ENCODE peak calls at places on chromosomes 5 and 9, in seven cellular contexts. R, Z, L, H, O, C and K are unnamed samples. For H3K4me1, the result is how much of the 10 kb centered on the place peaks cover.

GRCh38 chr5:151219789-151220188 is 4.1 kb downstream of the CCDC69 start:
- DNase-seq in R (no peak), Z (no peak), L (peak), H (no peak), O (no peak), C (no peak), K (no peak)

GRCh38 chr5:126054593-126055347 is 368.4 kb upstream of the GRAMD2B start:
- DNase-seq in R (no peak), Z (no peak), L (no peak), H (no peak), O (no peak), C (no peak), K (no peak)

GRCh38 chr5:78509884-78510769 is 138.4 kb downstream of the LHFPL2 start:
- DNase-seq in R (peak), Z (peak), L (peak), H (no peak), O (no peak), C (peak), K (peak)

GRCh38 chr5:55904152-55904551 is 53.0 kb downstream of the IL31RA start:
- DNase-seq in R (no peak), Z (peak), L (no peak), H (peak), O (no peak), C (no peak), K (no peak)

GRCh38 chr5:65334077-65334476 is 147.6 kb downstream of the ADAMTS6 start:
- DNase-seq in R (peak), Z (no peak), L (no peak), H (no peak), O (no peak), C (no peak), K (no peak)

GRCh38 chr5:66684663-66685062 is 88.5 kb downstream of the MAST4 start:
- DNase-seq in R (no peak), Z (no peak), L (no peak), H (no peak), O (no peak), C (no peak), K (no peak)

GRCh38 chr5:10124287-10124686 is 125.4 kb downstream of the ATPSCKMT start:
- DNase-seq in R (no peak), Z (peak), L (no peak), H (no peak), O (no peak), C (peak), K (peak)

GRCh38 chr5:136032564-136032963 is 3.8 kb downstream of the TGFBI start:
- DNase-seq in R (no peak), Z (no peak), L (peak), H (peak), O (no peak), C (no peak), K (no peak)

GRCh38 chr9:98796364-98797101 is at the start of gene ANKS6:
- DNase-seq in R (peak), Z (peak), L (peak), H (peak), O (no peak), C (peak), K (peak)

GRCh38 chr5:128378196-128378595 is 159.8 kb downstream of the FBN2 start:
- DNase-seq in R (no peak), Z (no peak), L (no peak), H (peak), O (no peak), C (no peak), K (no peak)

GRCh38 chr9:126705311-126705766 is 91.6 kb downstream of the LMX1B start:
- DNase-seq in R (peak), Z (peak), L (peak), H (peak), O (no peak), C (peak), K (peak)

GRCh38 chr5:123401320-123401719 is 21.9 kb downstream of the CEP120 start:
- DNase-seq in R (no peak), Z (no peak), L (no peak), H (no peak), O (no peak), C (no peak), K (no peak)

GRCh38 chr9:133527444-133527920 is 2.7 kb upstream of the MYMK start:
- DNase-seq in R (no peak), Z (peak), L (peak), H (no peak), O (no peak), C (peak), K (no peak)

GRCh38 chr5:176774216-176775171 is 35.9 kb upstream of the UNC5A start:
- DNase-seq in R (no peak), Z (no peak), L (peak), H (no peak), O (no peak), C (no peak), K (no peak)

GRCh38 chr5:56319281-56320242 is 86.4 kb upstream of the ANKRD55 start:
- DNase-seq in R (no peak), Z (peak), L (no peak), H (peak), O (no peak), C (peak), K (no peak)

GRCh38 chr5:148458036-148458888 is 74.5 kb downstream of the FBXO38 start:
- DNase-seq in R (no peak), Z (no peak), L (no peak), H (no peak), O (no peak), C (no peak), K (no peak)

GRCh38 chr9:19689324-19690087 is 99.3 kb downstream of the SLC24A2 start:
- DNase-seq in R (no peak), Z (no peak), L (no peak), H (peak), O (no peak), C (no peak), K (no peak)

DNA sequence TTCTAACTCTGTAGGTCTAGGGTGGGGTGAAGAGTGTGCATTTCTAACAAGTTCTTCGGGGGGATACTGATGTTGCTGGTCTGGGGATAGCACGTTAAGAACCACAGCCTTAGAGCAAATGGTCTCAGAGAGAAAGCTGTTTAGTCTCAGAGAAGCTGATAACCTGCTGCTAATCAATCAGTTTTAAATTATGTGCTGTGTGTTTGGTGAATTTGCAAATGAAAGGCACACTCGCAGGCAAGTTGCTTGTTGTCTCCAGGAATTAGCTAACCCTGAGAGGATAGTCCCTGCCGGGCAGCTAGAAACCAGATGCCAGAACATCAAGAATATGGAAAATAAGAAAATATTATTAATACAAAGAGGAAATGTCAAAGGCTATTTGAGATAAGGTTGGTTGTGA is 79.2 kb downstream of the DMRT2 start:
- DNase-seq in R (no peak), Z (no peak), L (no peak), H (no peak), O (no peak), C (no peak), K (no peak)
- H3K27ac ChIP-seq in R (no peak), Z (no peak), L (no peak), H (no peak), O (no peak), C (no peak), K (no peak)

GRCh38 chr5:138032572-138033274 is at the start of gene FAM13B:
- DNase-seq in R (peak), Z (peak), L (peak), H (peak), O (no peak), C (peak), K (peak)
- H3K4me1 ChIP-seq in R (half or more), Z (half or more), L (under half), H (under half), O (under half), C (under half), K (under half)

DNA sequence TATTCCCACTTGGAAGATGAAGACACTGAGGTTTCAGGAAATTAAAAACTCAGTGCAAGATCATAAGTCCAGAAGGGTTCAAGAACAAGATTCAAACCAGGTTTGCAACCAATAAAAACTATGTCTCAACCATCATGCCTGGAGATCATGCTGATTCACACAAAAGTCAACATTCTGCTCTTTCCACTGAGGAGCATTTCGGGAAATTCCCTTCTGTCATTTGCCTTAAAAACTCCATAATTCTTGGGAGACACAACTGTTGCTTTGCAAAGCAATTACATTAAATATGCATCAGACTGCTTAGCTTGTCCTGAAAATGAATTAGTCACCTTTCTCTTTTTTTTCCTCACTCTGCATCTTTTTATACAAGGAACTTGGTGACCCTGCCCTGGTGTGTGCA is 275.9 kb upstream of the ZNF462 start:
- DNase-seq in R (no peak), Z (no peak), L (no peak), H (no peak), O (no peak), C (no peak), K (no peak)
- H3K27ac ChIP-seq in R (no peak), Z (no peak), L (no peak), H (no peak), O (no peak), C (no peak), K (no peak)

GRCh38 chr5:14675309-14675708 is 10.8 kb downstream of the OTULIN start:
- DNase-seq in R (no peak), Z (no peak), L (no peak), H (no peak), O (no peak), C (no peak), K (no peak)
- H3K4me1 ChIP-seq in R (half or more), Z (half or more), L (under half), H (under half), O (half or more), C (under half), K (under half)

DNA sequence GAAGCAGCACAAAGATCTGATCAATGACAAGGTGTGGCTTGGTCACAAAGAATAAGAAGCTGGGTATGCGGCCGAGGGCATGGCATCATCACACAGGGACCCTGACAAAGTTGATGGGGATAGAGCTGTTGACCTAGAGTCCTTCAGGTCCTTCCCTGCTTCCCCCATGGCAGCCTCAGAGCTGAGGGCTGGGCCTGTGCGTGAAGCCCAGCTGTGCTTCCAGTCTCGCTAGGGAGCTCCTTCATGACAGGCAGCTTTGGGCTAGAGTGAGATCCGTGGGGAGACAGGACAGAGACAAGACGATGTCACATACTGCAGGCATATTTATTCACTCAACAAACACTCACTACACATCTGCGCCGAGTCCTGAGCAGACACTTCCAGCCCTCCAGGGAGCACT is 56.4 kb upstream of the NEURL1B start:
- DNase-seq in R (no peak), Z (no peak), L (no peak), H (no peak), O (no peak), C (no peak), K (no peak)
- H3K27ac ChIP-seq in R (peak), Z (peak), L (no peak), H (no peak), O (no peak), C (peak), K (peak)

GRCh38 chr5:36395260-36395659 is 93.6 kb upstream of the RANBP3L start:
- DNase-seq in R (no peak), Z (no peak), L (no peak), H (no peak), O (no peak), C (no peak), K (no peak)
- H3K4me1 ChIP-seq in R (under half), Z (under half), L (under half), H (under half), O (under half), C (under half), K (under half)

GRCh38 chr5:100761192-100761591 is 141.9 kb downstream of the ST8SIA4 start:
- DNase-seq in R (no peak), Z (no peak), L (no peak), H (peak), O (no peak), C (no peak), K (no peak)
- H3K27ac ChIP-seq in R (no peak), Z (no peak), L (no peak), H (no peak), O (no peak), C (no peak), K (no peak)

GRCh38 chr9:110842976-110843375 is 174.4 kb downstream of the MUSK start:
- DNase-seq in R (no peak), Z (no peak), L (no peak), H (peak), O (no peak), C (no peak), K (no peak)

GRCh38 chr9:110850401-110851135 is 182.0 kb downstream of the MUSK start:
- DNase-seq in R (no peak), Z (no peak), L (no peak), H (no peak), O (no peak), C (no peak), K (no peak)

GRCh38 chr9:110842169-110842568 is 173.6 kb downstream of the MUSK start:
- DNase-seq in R (no peak), Z (no peak), L (peak), H (no peak), O (no peak), C (no peak), K (no peak)

GRCh38 chr9:110844121-110844520 is 175.5 kb downstream of the MUSK start:
- DNase-seq in R (no peak), Z (no peak), L (no peak), H (peak), O (no peak), C (no peak), K (no peak)

DNA sequence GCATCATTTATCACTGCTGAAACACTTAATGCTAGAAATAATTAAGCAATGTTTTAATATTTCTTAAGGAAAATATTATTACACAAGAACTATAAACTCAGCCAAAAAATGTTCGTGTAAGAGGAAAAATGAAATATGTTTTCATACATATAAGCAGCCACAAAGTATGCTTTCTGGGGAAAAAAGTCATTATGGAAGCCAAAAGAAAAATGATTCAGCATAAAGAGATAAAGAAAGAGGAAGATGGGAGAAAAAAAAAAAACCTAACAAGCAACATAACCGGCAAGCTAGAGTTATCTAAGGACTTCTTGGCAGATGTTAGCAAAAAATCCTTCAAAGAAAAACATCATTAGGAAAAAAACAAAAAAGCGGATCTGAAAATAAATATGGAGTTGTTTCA is 179.1 kb downstream of the MUSK start:
- DNase-seq in R (no peak), Z (no peak), L (no peak), H (peak), O (no peak), C (no peak), K (no peak)
- H3K4me1 ChIP-seq in R (under half), Z (under half), L (under half), H (under half), O (under half), C (under half), K (under half)